ENCODE peak calls at places on chromosomes 7 and 10, in four cellular contexts. One of them, this sample, is unnamed.

GRCh38 chr7:115516341-115516740 is 514.2 kb downstream of the TFEC start:
- DNase-seq in EH: peak; percentile 62
- DNase-seq in islet precursor cell: no peak
- DNase-seq in NCI-H774: no peak
- DNase-seq in this sample: no peak

GRCh38 chr10:44567471-44567870 is 182.6 kb upstream of the CXCL12 start:
- DNase-seq in EH: peak; percentile 72
- DNase-seq in islet precursor cell: no peak
- DNase-seq in NCI-H774: no peak
- DNase-seq in this sample: no peak

GRCh38 chr10:69802424-69803161 is 887 bp downstream of the COL13A1 start:
- DNase-seq in EH: peak; percentile 69
- DNase-seq in islet precursor cell: peak; percentile 75
- DNase-seq in NCI-H774: no peak
- DNase-seq in this sample: no peak

GRCh38 chr10:63573068-63573697 is 52.0 kb downstream of the REEP3 start:
- DNase-seq in EH: peak; percentile 81
- DNase-seq in islet precursor cell: no peak
- DNase-seq in NCI-H774: peak; percentile 30
- DNase-seq in this sample: no peak

GRCh38 chr7:65444899-65445823 is 71.5 kb downstream of the ZNF92 start:
- DNase-seq in EH: no peak
- DNase-seq in islet precursor cell: no peak
- DNase-seq in NCI-H774: no peak
- DNase-seq in this sample: peak; percentile 98

GRCh38 chr10:13633689-13634088 is 46.9 kb downstream of the PRPF18 start:
- DNase-seq in EH: peak; percentile 26
- DNase-seq in islet precursor cell: no peak
- DNase-seq in NCI-H774: no peak
- DNase-seq in this sample: no peak

GRCh38 chr10:103231047-103231551 is 14.6 kb upstream of the RPEL1 start:
- DNase-seq in EH: peak; percentile 97
- DNase-seq in islet precursor cell: peak; percentile 91
- DNase-seq in NCI-H774: no peak
- DNase-seq in this sample: peak; percentile 95

GRCh38 chr10:115321360-115321759 is 228.2 kb downstream of the ATRNL1 start:
- DNase-seq in EH: no peak
- DNase-seq in islet precursor cell: no peak
- DNase-seq in NCI-H774: no peak
- DNase-seq in this sample: no peak

GRCh38 chr10:88165849-88166271 is 302.4 kb downstream of the PTEN start:
- DNase-seq in EH: peak; percentile 89
- DNase-seq in islet precursor cell: no peak
- DNase-seq in NCI-H774: no peak
- DNase-seq in this sample: no peak

GRCh38 chr7:41705109-41705871 is 2.4 kb upstream of the INHBA start:
- DNase-seq in EH: peak; percentile 93
- DNase-seq in islet precursor cell: peak; percentile 97
- DNase-seq in NCI-H774: peak; percentile 78
- DNase-seq in this sample: peak; percentile 55

GRCh38 chr10:18260308-18260971 is 120.2 kb downstream of the CACNB2 start:
- DNase-seq in EH: no peak
- DNase-seq in islet precursor cell: no peak
- DNase-seq in NCI-H774: no peak
- DNase-seq in this sample: no peak

GRCh38 chr7:1694551-1694950 is 24.5 kb downstream of the ELFN1 start:
- DNase-seq in EH: no peak
- DNase-seq in islet precursor cell: no peak
- DNase-seq in NCI-H774: no peak
- DNase-seq in this sample: no peak

GRCh38 chr10:129933456-129934092 is 30.5 kb downstream of the EBF3 start:
- DNase-seq in EH: no peak
- DNase-seq in islet precursor cell: no peak
- DNase-seq in NCI-H774: no peak
- DNase-seq in this sample: no peak

GRCh38 chr7:38881947-38882684 is 26.9 kb downstream of the VPS41 start:
- DNase-seq in EH: no peak
- DNase-seq in islet precursor cell: no peak
- DNase-seq in NCI-H774: no peak
- DNase-seq in this sample: no peak